ENCODE peak calls at places on chromosomes 16 and 17, in five cellular contexts. U is omental fat pad, J is RWPE1, Q is SK-N-SH, O is tibial artery. Y is an unnamed sample.
A peak's percentile ranks its signal among the peaks of the same experiment; 100 is the strongest.

GRCh38 chr16:66551362-66551761 is 1.0 kb upstream of the CKLF start:
- DNase-seq in O (no peak), Q (peak; percentile 64), U (no peak), J (no peak), Y (peak; percentile 81)

GRCh38 chr16:68779891-68780290 is 42.8 kb downstream of the CDH1 start:
- DNase-seq in Q (no peak), U (no peak), O (no peak), J (no peak), Y (no peak)

GRCh38 chr17:30969989-30970680 is 704 bp upstream of the RNF135 start:
- DNase-seq in Q (no peak), J (peak; percentile 46), O (peak; percentile 60), U (no peak), Y (no peak)

GRCh38 chr17:48577946-48578615 is at the start of gene HOXB4:
- DNase-seq in O (no peak), Q (no peak), U (peak; percentile 69), J (peak; percentile 71), Y (no peak)

GRCh38 chr17:56440391-56440790 is 153.1 kb upstream of the NOG start:
- DNase-seq in Q (no peak), O (no peak), U (no peak), J (peak; percentile 17), Y (no peak)

GRCh38 chr16:46830417-46830901 is 521 bp downstream of the C16orf87 start:
- DNase-seq in O (no peak), Q (no peak), U (no peak), J (peak; percentile 13), Y (no peak)

GRCh38 chr17:40115101-40115436 is 6.7 kb upstream of the MSL1 start:
- DNase-seq in Q (no peak), O (no peak), J (no peak), U (no peak), Y (no peak)

GRCh38 chr16:19513377-19514053 is 8.4 kb downstream of the GDE1 start:
- DNase-seq in Q (no peak), O (no peak), U (no peak), J (no peak), Y (no peak)

GRCh38 chr17:48795444-48796162 is 21.4 kb downstream of the TTLL6 start:
- DNase-seq in O (peak; percentile 60), Q (no peak), J (no peak), U (no peak), Y (no peak)

GRCh38 chr16:88580371-88580770 is 10.2 kb downstream of the ZC3H18 start:
- DNase-seq in Q (no peak), O (no peak), J (no peak), U (no peak), Y (no peak)

GRCh38 chr17:44587339-44587738 is 30.1 kb downstream of the FZD2 start:
- DNase-seq in U (peak; percentile 24), J (peak; percentile 91), O (peak; percentile 82), Q (peak; percentile 33), Y (no peak)

GRCh38 chr16:57887711-57888110 is 83.2 kb downstream of the CNGB1 start:
- DNase-seq in O (no peak), Q (no peak), J (no peak), U (peak; percentile 6), Y (no peak)

GRCh38 chr16:8936421-8936820 is 27.3 kb downstream of the USP7 start:
- DNase-seq in O (no peak), Q (peak; percentile 68), U (no peak), J (peak; percentile 69), Y (no peak)

GRCh38 chr16:4273858-4274291 is 1.1 kb upstream of the TFAP4 start:
- DNase-seq in O (peak; percentile 78), Q (peak; percentile 77), U (no peak), J (peak; percentile 60), Y (no peak)
- TF ChIP-seq CTCF in O (peak; percentile 30), Q (peak; percentile 51), U (no peak), J (peak; percentile 34), Y (peak; percentile 2)

GRCh38 chr16:81496742-81497141 is 52.1 kb downstream of the CMIP start:
- DNase-seq in Q (no peak), U (no peak), J (no peak), O (no peak), Y (no peak)

GRCh38 chr16:81498351-81498750 is 53.7 kb downstream of the CMIP start:
- DNase-seq in O (no peak), J (no peak), Q (no peak), U (no peak), Y (no peak)

GRCh38 chr16:81499576-81500380 is 55.2 kb downstream of the CMIP start:
- DNase-seq in J (peak; percentile 82), Q (no peak), O (no peak), U (no peak), Y (no peak)

GRCh38 chr16:81495321-81496234 is 51.0 kb downstream of the CMIP start:
- DNase-seq in U (no peak), J (no peak), O (no peak), Q (peak; percentile 73), Y (peak; percentile 64)

DNA sequence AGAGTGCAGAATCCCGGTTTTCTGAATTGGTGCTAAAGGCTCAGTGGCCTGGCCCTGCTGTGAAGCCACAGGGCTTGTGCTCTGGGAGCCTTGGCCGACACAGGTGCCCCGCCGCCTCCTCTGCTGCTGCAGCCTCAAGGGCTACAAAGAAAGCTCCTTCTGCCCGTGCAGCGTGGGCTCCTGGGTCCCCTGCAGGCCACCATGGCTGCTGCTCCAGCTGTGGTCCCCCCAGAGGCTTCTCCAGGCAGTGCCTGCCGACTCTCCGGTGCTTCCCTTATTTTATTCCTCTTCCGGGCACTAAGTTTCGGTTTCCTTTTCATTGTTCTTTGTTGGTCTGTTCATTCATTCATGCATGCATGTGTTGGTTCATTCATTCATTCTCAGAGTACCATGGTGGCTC is 53.1 kb downstream of the CMIP start:
- DNase-seq in O (no peak), U (no peak), Q (no peak), J (no peak), Y (peak; percentile 72)
- TF ChIP-seq CTCF in O (peak; percentile 14), U (no peak), Q (no peak), J (no peak), Y (peak; percentile 68)

DNA sequence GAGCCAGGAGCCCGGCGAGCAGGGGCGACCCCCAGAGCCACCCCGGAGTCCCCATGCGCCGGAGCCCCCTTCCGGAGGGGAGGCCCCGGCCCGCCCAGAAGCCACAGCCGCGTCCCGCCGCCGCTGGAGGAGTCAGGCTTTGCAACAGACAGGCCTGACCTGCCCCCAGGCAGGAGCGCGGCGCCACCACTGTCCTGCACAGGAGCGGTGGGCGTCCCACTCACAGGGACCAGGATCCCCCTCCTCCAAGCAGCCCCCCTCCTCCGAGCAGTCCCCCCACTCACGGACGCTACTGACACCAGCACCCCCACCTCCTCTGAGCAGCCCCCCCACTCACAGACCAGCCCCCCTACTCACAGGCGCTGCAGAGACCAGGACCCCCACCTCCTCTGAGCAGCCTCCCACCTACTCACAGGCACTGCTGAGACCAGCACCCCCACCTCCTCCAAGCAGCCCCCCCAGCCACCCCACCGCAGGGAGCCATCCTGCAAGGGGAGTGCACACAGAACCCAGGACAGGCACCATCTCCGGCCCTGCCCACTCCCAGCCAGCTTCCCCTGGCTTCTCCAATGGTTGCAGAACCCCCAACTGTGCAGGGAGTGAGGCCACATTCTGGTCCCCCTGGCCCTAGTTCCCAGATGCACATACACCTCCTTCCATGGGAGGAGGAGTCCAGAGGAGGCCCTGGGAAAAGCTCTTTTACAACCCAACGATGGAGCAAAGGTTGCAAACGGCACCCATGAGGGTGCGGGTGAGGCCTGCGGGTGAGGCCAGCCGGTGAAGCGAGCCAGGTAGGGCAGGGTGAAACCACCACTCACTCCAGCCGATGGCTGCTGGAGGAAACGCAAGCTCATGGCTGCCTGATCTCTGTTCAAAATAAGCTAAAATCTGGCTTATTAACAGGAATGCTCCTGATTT is 69.9 kb downstream of the ABR start:
- DNase-seq in O (no peak), Q (peak; percentile 53), U (no peak), J (no peak), Y (no peak)
- TF ChIP-seq CTCF in O (no peak), Q (no peak), U (no peak), J (no peak), Y (no peak)

GRCh38 chr17:78040561-78041400 is 82.3 kb downstream of the TNRC6C start:
- DNase-seq in Q (peak; percentile 95), U (no peak), O (peak; percentile 80), J (peak; percentile 54), Y (peak; percentile 49)
- TF ChIP-seq CTCF in Q (peak; percentile 40), U (no peak), O (no peak), J (peak; percentile 43), Y (no peak)

GRCh38 chr16:35431829-35432663 is 1972.6 kb downstream of the TP53TG3F start:
- DNase-seq in J (no peak), U (no peak), O (no peak), Q (peak; percentile 71), Y (no peak)
- TF ChIP-seq CTCF in J (no peak), U (no peak), O (peak; percentile 12), Q (peak; percentile 97), Y (peak; percentile 33)

GRCh38 chr17:29593546-29594440 is 861 bp downstream of the ANKRD13B start:
- DNase-seq in O (no peak), Q (no peak), J (peak; percentile 28), U (no peak), Y (no peak)
- TF ChIP-seq CTCF in O (no peak), Q (peak; percentile 36), J (peak; percentile 40), U (no peak), Y (no peak)

GRCh38 chr17:35170968-35171771 is 23.0 kb downstream of the SLC35G3 start:
- DNase-seq in Q (no peak), J (peak; percentile 44), U (no peak), O (peak; percentile 28), Y (no peak)
- TF ChIP-seq CTCF in Q (peak; percentile 47), J (peak; percentile 31), U (no peak), O (peak; percentile 9), Y (peak; percentile 36)

GRCh38 chr16:82368041-82368440 is 198.0 kb upstream of the MPHOSPH6 start:
- DNase-seq in O (no peak), Q (peak; percentile 61), U (no peak), J (peak; percentile 12), Y (no peak)
- TF ChIP-seq CTCF in O (peak; percentile 14), Q (peak; percentile 39), U (no peak), J (peak; percentile 10), Y (no peak)

DNA sequence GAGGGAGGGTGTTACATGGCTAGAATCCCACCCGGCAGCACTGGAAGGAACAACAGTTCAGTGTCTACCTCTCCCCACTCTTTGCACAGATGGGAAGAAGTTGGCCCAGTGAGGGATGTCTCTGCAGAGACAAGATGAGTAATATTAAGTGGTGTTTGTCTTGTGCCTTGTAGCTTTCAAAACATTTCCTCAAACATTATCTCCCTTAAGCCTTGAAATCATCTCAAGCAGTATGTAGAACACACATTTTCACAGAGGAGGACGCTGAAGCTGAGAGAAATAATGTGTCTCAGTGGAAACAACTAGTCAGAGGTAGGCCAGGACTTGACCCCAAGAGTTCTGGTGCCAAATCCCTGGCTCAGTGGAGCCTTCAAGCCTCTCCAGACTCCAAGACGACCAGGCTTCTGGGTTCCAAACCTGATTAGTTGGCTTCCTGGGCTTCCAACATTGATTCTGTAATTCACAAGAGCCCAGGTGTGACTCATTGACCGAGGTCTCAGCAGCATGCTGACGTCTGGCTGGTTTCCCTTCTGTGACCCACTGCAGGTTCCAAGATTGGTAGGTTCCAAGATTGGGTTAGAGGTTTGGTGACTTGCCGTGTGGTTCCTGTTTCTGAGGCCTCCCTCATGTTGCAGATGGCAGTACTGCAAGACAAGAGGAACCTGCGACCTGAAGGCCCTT is 7.4 kb downstream of the RNF112 start:
- DNase-seq in O (no peak), Q (no peak), J (no peak), U (no peak), Y (peak; percentile 78)
- TF ChIP-seq CTCF in O (no peak), Q (no peak), J (no peak), U (no peak), Y (peak; percentile 46)